ENCODE peak calls at places on chromosomes 11 and 22, in six cellular contexts. One of them, this sample, is unnamed. For H3K27me3, the result is how much of the 10 kb centered on the place peaks cover.

GRCh38 chr22:37080838-37081237 is 28.7 kb downstream of the TMPRSS6 start:
- DNase-seq in brain microvascular endothelial cell: no peak
- DNase-seq in hepatocyte: no peak
- DNase-seq in GM23338: no peak
- DNase-seq in neuronal stem cell: no peak
- DNase-seq in stomach: no peak
- DNase-seq in this sample: no peak

GRCh38 chr11:131666617-131667016 is 296.2 kb downstream of the NTM start:
- DNase-seq in stomach: no peak
- DNase-seq in neuronal stem cell: no peak
- DNase-seq in brain microvascular endothelial cell: no peak
- DNase-seq in hepatocyte: no peak
- DNase-seq in GM23338: no peak
- DNase-seq in this sample: no peak

GRCh38 chr11:112265659-112266409 is 5.2 kb upstream of the PLET1 start:
- DNase-seq in hepatocyte: peak
- DNase-seq in GM23338: no peak
- DNase-seq in neuronal stem cell: no peak
- DNase-seq in stomach: no peak
- DNase-seq in brain microvascular endothelial cell: no peak
- DNase-seq in this sample: no peak

GRCh38 chr22:36339171-36340065 is 48.3 kb downstream of the MYH9 start:
- DNase-seq in stomach: no peak
- DNase-seq in neuronal stem cell: no peak
- DNase-seq in brain microvascular endothelial cell: peak
- DNase-seq in hepatocyte: no peak
- DNase-seq in GM23338: no peak
- DNase-seq in this sample: no peak

GRCh38 chr11:126403658-126404057 is 48.2 kb downstream of the ST3GAL4 start:
- DNase-seq in stomach: no peak
- DNase-seq in brain microvascular endothelial cell: no peak
- DNase-seq in neuronal stem cell: no peak
- DNase-seq in GM23338: no peak
- DNase-seq in hepatocyte: no peak
- DNase-seq in this sample: no peak

GRCh38 chr11:2768471-2769408 is 68.9 kb upstream of the KCNQ1OT1 start:
- DNase-seq in brain microvascular endothelial cell: peak
- DNase-seq in hepatocyte: peak
- DNase-seq in neuronal stem cell: no peak
- DNase-seq in stomach: peak
- DNase-seq in GM23338: no peak
- DNase-seq in this sample: no peak

GRCh38 chr22:48309115-48309705 is 1518.5 kb downstream of the BRD1 start:
- DNase-seq in GM23338: no peak
- DNase-seq in stomach: no peak
- DNase-seq in brain microvascular endothelial cell: no peak
- DNase-seq in neuronal stem cell: no peak
- DNase-seq in hepatocyte: no peak
- DNase-seq in this sample: no peak

GRCh38 chr11:68043349-68044144 is 4.7 kb downstream of the TCIRG1 start:
- DNase-seq in hepatocyte: peak
- DNase-seq in neuronal stem cell: no peak
- DNase-seq in stomach: no peak
- DNase-seq in brain microvascular endothelial cell: peak
- DNase-seq in GM23338: no peak
- DNase-seq in this sample: no peak

GRCh38 chr11:68128682-68129327 is 7.6 kb upstream of the CHKA start:
- DNase-seq in neuronal stem cell: no peak
- DNase-seq in GM23338: peak
- DNase-seq in hepatocyte: peak
- DNase-seq in brain microvascular endothelial cell: peak
- DNase-seq in stomach: peak
- DNase-seq in this sample: no peak

GRCh38 chr22:19815823-19816290 is 38.8 kb downstream of the GNB1L start:
- DNase-seq in hepatocyte: no peak
- DNase-seq in brain microvascular endothelial cell: no peak
- DNase-seq in neuronal stem cell: no peak
- DNase-seq in GM23338: no peak
- DNase-seq in stomach: peak
- DNase-seq in this sample: no peak

GRCh38 chr11:68140496-68141246 is 19.5 kb upstream of the CHKA start:
- DNase-seq in stomach: peak
- DNase-seq in hepatocyte: no peak
- DNase-seq in neuronal stem cell: no peak
- DNase-seq in brain microvascular endothelial cell: no peak
- DNase-seq in GM23338: no peak
- DNase-seq in this sample: no peak

GRCh38 chr11:132353255-132353654 is 982.8 kb downstream of the NTM start:
- DNase-seq in brain microvascular endothelial cell: no peak
- DNase-seq in stomach: no peak
- DNase-seq in hepatocyte: no peak
- DNase-seq in neuronal stem cell: no peak
- DNase-seq in GM23338: no peak
- DNase-seq in this sample: no peak

GRCh38 chr11:25961539-25961938 is 370.4 kb upstream of the ANO3 start:
- DNase-seq in hepatocyte: peak
- DNase-seq in neuronal stem cell: no peak
- DNase-seq in stomach: no peak
- DNase-seq in GM23338: no peak
- DNase-seq in brain microvascular endothelial cell: no peak
- DNase-seq in this sample: no peak

GRCh38 chr11:102026975-102027374 is 20.3 kb upstream of the CFAP300 start:
- DNase-seq in neuronal stem cell: no peak
- DNase-seq in hepatocyte: peak
- DNase-seq in brain microvascular endothelial cell: no peak
- DNase-seq in stomach: no peak
- DNase-seq in GM23338: no peak
- DNase-seq in this sample: no peak

DNA sequence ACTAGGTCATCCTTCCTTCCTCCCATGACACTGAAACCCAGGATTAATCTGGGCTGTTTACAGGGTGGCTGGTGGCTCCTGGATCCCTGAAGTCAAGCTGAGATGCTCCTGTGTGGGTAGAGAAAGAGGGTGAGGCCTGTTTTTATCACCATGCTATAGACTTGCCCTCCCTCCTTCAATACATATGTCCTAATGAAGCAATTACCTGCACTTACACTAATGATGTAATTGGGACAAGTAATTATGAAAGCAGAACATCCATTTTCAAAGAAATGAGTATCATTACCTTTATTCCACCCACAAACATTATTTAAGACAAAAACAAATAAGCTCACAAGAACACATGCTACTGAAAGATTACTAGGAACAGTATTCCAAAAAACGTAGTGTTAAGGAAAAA is 64.2 kb upstream of the CHRM4 start:
- DNase-seq in neuronal stem cell: no peak
- DNase-seq in stomach: no peak
- DNase-seq in brain microvascular endothelial cell: no peak
- DNase-seq in hepatocyte: no peak
- DNase-seq in GM23338: no peak
- DNase-seq in this sample: no peak
- H3K27ac ChIP-seq in neuronal stem cell: no peak
- H3K27ac ChIP-seq in stomach: no peak
- H3K27ac ChIP-seq in brain microvascular endothelial cell: no peak
- H3K27ac ChIP-seq in hepatocyte: no peak
- H3K27ac ChIP-seq in GM23338: no peak
- H3K27ac ChIP-seq in this sample: no peak

GRCh38 chr22:33470456-33470855 is 412.3 kb upstream of the SYN3 start:
- DNase-seq in hepatocyte: no peak
- DNase-seq in GM23338: no peak
- DNase-seq in stomach: no peak
- DNase-seq in brain microvascular endothelial cell: no peak
- DNase-seq in neuronal stem cell: no peak
- DNase-seq in this sample: no peak

GRCh38 chr22:33476206-33476605 is 418.0 kb upstream of the SYN3 start:
- DNase-seq in GM23338: peak
- DNase-seq in hepatocyte: peak
- DNase-seq in brain microvascular endothelial cell: no peak
- DNase-seq in stomach: no peak
- DNase-seq in neuronal stem cell: no peak
- DNase-seq in this sample: no peak

GRCh38 chr22:33476716-33477115 is 418.5 kb upstream of the SYN3 start:
- DNase-seq in brain microvascular endothelial cell: peak
- DNase-seq in hepatocyte: peak
- DNase-seq in GM23338: no peak
- DNase-seq in stomach: no peak
- DNase-seq in neuronal stem cell: no peak
- DNase-seq in this sample: no peak

GRCh38 chr22:33474587-33474986 is 416.4 kb upstream of the SYN3 start:
- DNase-seq in neuronal stem cell: no peak
- DNase-seq in GM23338: no peak
- DNase-seq in hepatocyte: no peak
- DNase-seq in brain microvascular endothelial cell: no peak
- DNase-seq in stomach: no peak
- DNase-seq in this sample: no peak

GRCh38 chr22:33472462-33473344 is 414.5 kb upstream of the SYN3 start:
- DNase-seq in brain microvascular endothelial cell: no peak
- DNase-seq in GM23338: no peak
- DNase-seq in hepatocyte: no peak
- DNase-seq in stomach: no peak
- DNase-seq in neuronal stem cell: no peak
- DNase-seq in this sample: no peak
- H3K27me3 ChIP-seq in brain microvascular endothelial cell: under half
- H3K27me3 ChIP-seq in GM23338: under half
- H3K27me3 ChIP-seq in hepatocyte: under half
- H3K27me3 ChIP-seq in stomach: under half
- H3K27me3 ChIP-seq in neuronal stem cell: under half
- H3K27me3 ChIP-seq in this sample: under half

DNA sequence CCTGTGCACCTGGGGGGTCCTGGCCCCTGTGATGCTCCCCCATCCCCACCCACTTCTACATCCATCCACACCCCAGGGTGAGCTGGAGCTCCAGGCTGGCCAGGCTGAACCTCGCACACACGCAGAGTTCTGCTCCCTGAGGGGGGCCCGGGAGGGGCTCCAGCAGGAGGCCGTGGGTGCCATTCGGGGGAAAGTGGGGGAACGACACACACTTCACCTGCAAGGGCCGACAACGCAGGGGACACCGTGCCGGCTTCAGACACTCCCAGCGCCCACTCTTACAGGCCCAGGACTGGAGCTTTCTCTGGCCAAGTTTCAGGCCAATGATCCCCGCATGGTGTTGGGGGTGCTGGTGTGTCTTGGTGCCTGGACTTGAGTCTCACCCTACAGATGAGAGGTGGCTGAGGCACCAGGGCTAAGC is 20.0 kb upstream of the TALDO1 start:
- DNase-seq in hepatocyte: no peak
- DNase-seq in neuronal stem cell: no peak
- DNase-seq in GM23338: no peak
- DNase-seq in brain microvascular endothelial cell: no peak
- DNase-seq in stomach: no peak
- DNase-seq in this sample: no peak
- H3K27ac ChIP-seq in hepatocyte: peak
- H3K27ac ChIP-seq in neuronal stem cell: no peak
- H3K27ac ChIP-seq in GM23338: no peak
- H3K27ac ChIP-seq in brain microvascular endothelial cell: no peak
- H3K27ac ChIP-seq in stomach: peak
- H3K27ac ChIP-seq in this sample: no peak

GRCh38 chr11:6258571-6258998 is 1.1 kb upstream of the CCKBR start:
- DNase-seq in GM23338: peak
- DNase-seq in hepatocyte: peak
- DNase-seq in brain microvascular endothelial cell: no peak
- DNase-seq in neuronal stem cell: peak
- DNase-seq in stomach: peak
- DNase-seq in this sample: no peak

GRCh38 chr11:6260207-6260726 is 629 bp downstream of the CCKBR start:
- DNase-seq in hepatocyte: no peak
- DNase-seq in neuronal stem cell: no peak
- DNase-seq in brain microvascular endothelial cell: no peak
- DNase-seq in stomach: no peak
- DNase-seq in GM23338: no peak
- DNase-seq in this sample: no peak

GRCh38 chr11:6253196-6253595 is 6.4 kb upstream of the CCKBR start:
- DNase-seq in brain microvascular endothelial cell: no peak
- DNase-seq in stomach: no peak
- DNase-seq in GM23338: no peak
- DNase-seq in hepatocyte: no peak
- DNase-seq in neuronal stem cell: no peak
- DNase-seq in this sample: no peak

GRCh38 chr11:6259638-6260019 is at the start of gene CCKBR:
- DNase-seq in hepatocyte: peak
- DNase-seq in neuronal stem cell: peak
- DNase-seq in brain microvascular endothelial cell: no peak
- DNase-seq in stomach: peak
- DNase-seq in GM23338: peak
- DNase-seq in this sample: peak

GRCh38 chr11:6258141-6258540 is 1.5 kb upstream of the CCKBR start:
- DNase-seq in stomach: no peak
- DNase-seq in neuronal stem cell: no peak
- DNase-seq in brain microvascular endothelial cell: no peak
- DNase-seq in GM23338: peak
- DNase-seq in hepatocyte: no peak
- DNase-seq in this sample: no peak
- H3K27me3 ChIP-seq in stomach: under half
- H3K27me3 ChIP-seq in neuronal stem cell: half or more
- H3K27me3 ChIP-seq in brain microvascular endothelial cell: half or more
- H3K27me3 ChIP-seq in GM23338: half or more
- H3K27me3 ChIP-seq in hepatocyte: under half
- H3K27me3 ChIP-seq in this sample: under half

DNA sequence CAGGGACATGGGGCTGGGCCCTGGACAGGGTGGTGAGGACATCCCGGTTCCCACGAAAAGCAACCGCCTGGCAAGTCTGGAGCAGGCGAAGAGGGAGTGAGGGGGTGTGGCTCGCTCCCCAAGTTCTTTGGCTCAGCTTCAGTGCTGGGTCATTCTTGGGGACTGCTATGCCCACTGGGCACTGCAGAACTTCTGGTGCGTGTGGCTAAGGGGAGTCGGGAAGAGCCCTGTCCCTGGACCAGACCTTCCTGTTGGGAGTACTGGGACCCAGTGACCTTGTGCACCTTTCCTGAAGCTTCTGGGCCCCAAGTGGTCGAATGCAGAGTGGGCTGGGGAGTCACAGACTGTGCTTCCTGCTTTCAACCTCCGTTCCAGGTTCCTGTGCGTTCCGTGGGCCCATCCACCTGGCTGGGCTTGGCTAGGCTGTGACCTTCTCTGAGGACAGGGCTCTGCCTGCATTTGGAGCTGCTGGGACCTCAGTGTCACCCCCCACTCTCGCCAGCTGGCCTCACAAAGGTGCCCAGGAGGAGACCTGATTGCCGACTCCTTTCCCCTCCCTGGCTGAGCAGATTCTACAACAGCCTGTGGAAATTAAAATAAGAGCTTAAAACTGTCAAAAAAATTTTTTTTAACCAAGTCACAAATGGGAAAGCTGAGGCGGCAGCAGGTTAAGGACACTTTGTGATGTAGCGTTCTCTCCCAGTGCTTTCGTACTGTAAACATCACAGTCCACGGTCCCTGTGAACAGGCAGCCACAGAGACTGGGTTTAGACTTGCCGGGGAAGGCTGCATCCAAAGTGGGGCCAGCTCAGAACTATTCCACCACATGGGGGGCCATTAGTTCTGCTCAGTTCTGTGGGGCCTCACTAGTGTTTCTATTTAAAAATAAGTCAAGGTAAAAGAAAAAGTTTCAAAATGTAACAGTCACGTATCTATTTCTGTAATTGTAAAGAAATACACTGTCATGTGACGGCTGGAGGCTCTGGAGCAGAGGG is 63.8 kb upstream of the WNT7B start:
- DNase-seq in GM23338: no peak
- DNase-seq in hepatocyte: no peak
- DNase-seq in neuronal stem cell: no peak
- DNase-seq in brain microvascular endothelial cell: no peak
- DNase-seq in stomach: peak
- DNase-seq in this sample: no peak
- H3K27ac ChIP-seq in GM23338: no peak
- H3K27ac ChIP-seq in hepatocyte: no peak
- H3K27ac ChIP-seq in neuronal stem cell: no peak
- H3K27ac ChIP-seq in brain microvascular endothelial cell: no peak
- H3K27ac ChIP-seq in stomach: peak
- H3K27ac ChIP-seq in this sample: no peak

This sample was measured in CD4-positive, alpha-beta memory T cell.